ENCODE peak calls at places on chromosomes 4 and X, in six cellular contexts. D is A673, V is transverse colon, J is Peyer's patch, U is stomach, E is prostate gland. B is an unnamed sample. For H3K4me1, the result is how much of the 10 kb centered on the place peaks cover.

GRCh38 chrX:103258275-103258674 is 3.3 kb upstream of the TCEAL8 start:
- DNase-seq in U (no peak), J (no peak), E (no peak), V (no peak), D (no peak), B (no peak)

GRCh38 chr4:61212788-61213187 is 12.7 kb downstream of the ADGRL3 start:
- DNase-seq in V (no peak), D (no peak), U (no peak), E (no peak), J (no peak), B (no peak)

GRCh38 chr4:8374851-8375649 is 65.5 kb downstream of the ACOX3 start:
- DNase-seq in V (no peak), E (no peak), U (no peak), D (no peak), J (no peak), B (no peak)

GRCh38 chr4:13092702-13093101 is 391.4 kb downstream of the RAB28 start:
- DNase-seq in U (no peak), D (no peak), J (no peak), E (no peak), V (no peak), B (no peak)

GRCh38 chr4:24244663-24245519 is 339.5 kb downstream of the DHX15 start:
- DNase-seq in U (no peak), V (no peak), D (no peak), J (no peak), E (no peak), B (no peak)

GRCh38 chr4:142383800-142384470 is 462.2 kb downstream of the INPP4B start:
- DNase-seq in V (no peak), E (no peak), J (no peak), U (no peak), D (no peak), B (no peak)

GRCh38 chr4:7361256-7361655 is 73.5 kb downstream of the PSAPL1 start:
- DNase-seq in U (no peak), D (no peak), E (no peak), J (no peak), V (no peak), B (no peak)

GRCh38 chrX:153074262-153074899 is 2.1 kb downstream of the PNMA6A start:
- DNase-seq in D (no peak), U (no peak), J (no peak), V (no peak), E (no peak), B (no peak)

GRCh38 chr4:183700407-183700806 is 41.3 kb downstream of the TRAPPC11 start:
- DNase-seq in D (no peak), V (no peak), U (no peak), J (no peak), E (peak), B (no peak)

GRCh38 chrX:105758784-105759183 is 63.6 kb upstream of the NRK start:
- DNase-seq in E (no peak), D (no peak), J (no peak), U (no peak), V (no peak), B (no peak)

GRCh38 chr4:73885570-73886230 is 16.5 kb downstream of the CXCL1 start:
- DNase-seq in J (no peak), U (no peak), V (no peak), E (no peak), D (peak), B (no peak)

GRCh38 chr4:69025191-69025998 is 70.9 kb upstream of the UGT2B7 start:
- DNase-seq in V (peak), J (no peak), D (peak), U (no peak), E (no peak), B (no peak)

GRCh38 chr4:96729641-96730040 is 889.7 kb downstream of the PDHA2 start:
- DNase-seq in V (no peak), E (no peak), J (no peak), D (peak), U (no peak), B (no peak)

GRCh38 chr4:2714071-2714770 is 41.9 kb downstream of the TNIP2 start:
- DNase-seq in E (no peak), V (no peak), J (no peak), U (no peak), D (no peak), B (peak)

GRCh38 chr4:54558889-54559682 is 98.7 kb upstream of the KIT start:
- DNase-seq in E (no peak), J (no peak), V (no peak), U (no peak), D (no peak), B (no peak)

GRCh38 chr4:96152824-96153223 is 312.9 kb downstream of the PDHA2 start:
- DNase-seq in U (no peak), E (no peak), J (no peak), D (no peak), V (no peak), B (no peak)

GRCh38 chrX:1464282-1465131 is 11.8 kb upstream of the ASMTL start:
- DNase-seq in V (no peak), J (peak), D (no peak), U (peak), E (no peak), B (no peak)

GRCh38 chr4:44674471-44674870 is 3.7 kb upstream of the GUF1 start:
- DNase-seq in U (no peak), V (no peak), D (peak), J (no peak), E (no peak), B (no peak)

GRCh38 chr4:44679060-44679459 is 840 bp downstream of the GUF1 start:
- DNase-seq in U (no peak), V (no peak), D (no peak), E (no peak), J (no peak), B (no peak)

GRCh38 chr4:44678094-44679023 is at the start of gene GUF1:
- DNase-seq in U (peak), D (peak), E (peak), V (peak), J (peak), B (peak)
- H3K27ac ChIP-seq in U (peak), D (peak), E (peak), V (peak), J (peak), B (peak)

DNA sequence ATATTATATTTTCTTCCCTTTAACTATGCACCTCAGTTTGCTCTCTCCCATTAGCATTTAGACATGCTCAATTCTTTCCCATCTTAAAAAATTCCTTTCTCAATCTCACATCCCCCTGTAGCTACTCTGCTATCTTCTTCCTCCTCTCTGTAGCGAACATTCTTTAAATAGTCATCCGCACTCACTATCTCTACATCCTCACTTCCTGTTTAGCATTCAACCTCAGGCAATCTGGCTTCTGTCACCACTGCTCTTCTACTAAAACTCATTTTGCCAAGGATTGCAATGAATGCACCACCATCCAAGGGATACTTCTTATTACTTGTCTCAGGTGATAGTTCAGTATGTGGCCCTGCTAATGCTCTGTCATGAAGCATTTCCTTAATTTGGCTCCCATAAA is 10.9 kb upstream of the TET2 start:
- DNase-seq in V (no peak), J (no peak), U (no peak), E (no peak), D (no peak), B (no peak)
- H3K4me1 ChIP-seq in V (under half), J (under half), U (under half), E (under half), D (under half), B (under half)

GRCh38 chrX:137930562-137930961 is 364.6 kb downstream of the ZIC3 start:
- DNase-seq in V (no peak), E (no peak), J (no peak), U (no peak), D (no peak), B (no peak)

GRCh38 chrX:137929951-137930350 is 364.0 kb downstream of the ZIC3 start:
- DNase-seq in J (no peak), E (no peak), V (no peak), U (no peak), D (no peak), B (no peak)

GRCh38 chrX:137926090-137926489 is 360.2 kb downstream of the ZIC3 start:
- DNase-seq in U (no peak), E (no peak), V (no peak), J (no peak), D (peak), B (no peak)
- TF ChIP-seq CTCF in U (no peak), E (no peak), V (no peak), J (no peak), D (peak), B (no peak)

GRCh38 chr4:147576084-147576483 is 41.1 kb upstream of the TMEM184C start:
- DNase-seq in U (no peak), D (no peak), V (no peak), E (no peak), J (no peak), B (no peak)

GRCh38 chr4:147578611-147579010 is 38.6 kb upstream of the TMEM184C start:
- DNase-seq in D (no peak), E (no peak), V (no peak), U (no peak), J (no peak), B (no peak)

GRCh38 chr4:147581601-147582350 is 35.4 kb upstream of the TMEM184C start:
- DNase-seq in E (no peak), D (no peak), U (no peak), V (no peak), J (no peak), B (no peak)

GRCh38 chr4:147580396-147580795 is 36.8 kb upstream of the TMEM184C start:
- DNase-seq in U (no peak), D (no peak), V (no peak), E (no peak), J (no peak), B (no peak)

DNA sequence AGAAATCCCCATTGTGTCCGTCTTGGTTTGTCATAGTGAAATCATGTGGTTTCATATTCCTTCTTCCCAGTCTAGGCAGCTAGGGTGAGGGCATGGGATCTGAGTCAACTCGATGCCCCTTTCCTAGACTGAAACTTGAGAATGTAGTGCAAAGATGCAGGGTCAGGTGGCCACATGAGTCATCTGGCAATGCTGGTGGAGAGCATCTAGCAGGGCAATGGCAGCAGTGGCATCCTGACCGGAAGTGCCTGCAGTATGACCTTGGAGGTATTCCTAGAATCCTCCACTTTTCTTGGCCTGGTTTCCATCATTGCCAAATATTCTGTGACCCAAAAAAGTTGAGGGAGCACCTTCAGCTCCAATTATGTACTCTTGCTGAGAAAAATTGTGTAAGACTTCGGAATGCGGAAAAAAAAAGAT is 39.1 kb upstream of the TMEM184C start:
- DNase-seq in D (no peak), J (no peak), V (no peak), U (no peak), E (no peak), B (peak)
- H3K27ac ChIP-seq in D (no peak), J (no peak), V (no peak), U (no peak), E (no peak), B (no peak)

GRCh38 chr4:1041147-1041935 is 29.9 kb downstream of the FGFRL1 start:
- DNase-seq in U (peak), V (no peak), E (no peak), J (no peak), D (no peak), B (no peak)
- H3K4me1 ChIP-seq in U (half or more), V (under half), E (under half), J (under half), D (under half), B (under half)

DNA sequence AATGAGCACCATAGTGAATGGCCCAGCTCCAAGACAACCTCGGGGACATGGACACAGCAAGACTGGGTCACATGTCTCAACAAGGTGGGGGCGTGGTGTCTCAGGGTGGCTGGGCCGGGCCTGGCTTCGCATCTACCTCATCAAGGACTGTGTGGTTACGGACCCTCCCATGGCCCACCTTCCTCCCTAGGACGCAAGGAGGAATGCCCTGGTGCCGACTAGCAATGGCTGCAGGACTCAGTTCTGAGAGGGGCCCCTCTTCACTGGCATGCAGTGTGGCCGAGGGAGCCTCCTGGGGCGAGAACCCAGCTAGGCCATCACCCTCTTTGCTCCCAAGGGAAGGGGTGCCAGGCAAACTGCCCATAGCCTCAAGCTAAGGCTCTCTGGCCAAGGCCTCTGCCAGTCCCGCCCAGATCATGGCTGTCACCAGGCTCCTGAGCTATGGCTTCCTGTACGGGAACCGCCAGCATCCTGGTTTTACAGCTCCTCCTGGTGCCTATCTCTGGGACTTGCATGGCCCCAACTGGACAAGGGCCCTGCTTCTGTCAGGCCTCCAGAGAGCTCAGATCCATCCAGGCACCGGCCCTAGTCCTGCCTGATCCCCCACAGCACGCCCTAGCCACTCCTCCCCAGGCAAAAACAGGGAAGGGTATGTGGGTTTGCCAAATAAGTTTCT is 218.0 kb upstream of the AGTR2 start:
- DNase-seq in D (peak), U (no peak), E (no peak), V (no peak), J (no peak), B (no peak)
- TF ChIP-seq CTCF in D (no peak), U (no peak), E (no peak), V (no peak), J (no peak), B (no peak)

DNA sequence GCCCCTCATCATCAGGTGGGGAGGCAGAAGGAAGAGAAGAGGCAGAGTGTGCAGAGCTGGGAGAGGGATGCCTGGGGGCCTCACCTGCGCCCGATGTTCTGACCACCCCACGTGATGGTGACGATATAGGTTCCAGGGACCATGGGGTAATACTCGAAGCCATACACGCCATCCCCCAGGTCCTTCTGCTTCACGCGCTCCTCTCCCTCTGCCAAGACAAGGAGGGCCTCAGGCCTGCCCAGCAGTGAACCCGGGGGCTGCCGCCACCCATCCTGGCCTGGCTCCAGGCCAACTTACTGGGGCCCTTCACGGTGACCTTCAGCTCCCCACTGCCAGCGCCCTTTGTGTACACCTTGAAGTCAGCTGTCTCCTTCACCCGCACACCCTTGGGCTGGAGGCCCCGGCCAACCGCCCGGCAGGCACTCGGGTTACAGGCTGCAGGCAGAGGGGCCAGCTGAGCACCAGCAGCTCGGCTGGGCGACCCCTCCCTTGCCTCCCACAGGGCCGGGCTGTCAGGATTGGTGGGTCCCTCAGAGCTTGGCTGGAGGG is 9.3 kb downstream of the FLNA start:
- DNase-seq in U (no peak), E (no peak), V (no peak), D (no peak), J (no peak), B (no peak)
- H3K27ac ChIP-seq in U (peak), E (no peak), V (peak), D (no peak), J (no peak), B (no peak)

DNA sequence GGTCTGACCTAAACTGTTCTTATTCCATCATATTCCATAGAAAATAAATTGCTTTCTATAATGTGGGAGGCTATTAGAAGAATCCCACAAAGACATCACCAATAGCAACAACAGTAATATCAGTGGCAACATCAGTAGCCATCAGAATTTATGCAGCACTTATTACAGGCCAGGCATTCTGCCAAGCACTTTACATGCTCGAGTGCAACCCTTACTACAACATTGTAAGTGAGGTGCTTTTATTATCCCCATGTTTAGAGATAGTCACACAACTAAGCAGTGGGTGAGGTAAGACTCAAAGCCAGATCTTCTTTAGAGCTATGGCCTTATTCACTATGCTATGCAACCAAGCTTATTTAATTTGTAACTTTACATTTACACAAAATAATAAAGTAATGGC is 317.1 kb upstream of the BMP3 start:
- DNase-seq in D (no peak), U (no peak), J (no peak), V (peak), E (no peak), B (no peak)
- H3K4me1 ChIP-seq in D (under half), U (under half), J (under half), V (under half), E (under half), B (under half)

DNA sequence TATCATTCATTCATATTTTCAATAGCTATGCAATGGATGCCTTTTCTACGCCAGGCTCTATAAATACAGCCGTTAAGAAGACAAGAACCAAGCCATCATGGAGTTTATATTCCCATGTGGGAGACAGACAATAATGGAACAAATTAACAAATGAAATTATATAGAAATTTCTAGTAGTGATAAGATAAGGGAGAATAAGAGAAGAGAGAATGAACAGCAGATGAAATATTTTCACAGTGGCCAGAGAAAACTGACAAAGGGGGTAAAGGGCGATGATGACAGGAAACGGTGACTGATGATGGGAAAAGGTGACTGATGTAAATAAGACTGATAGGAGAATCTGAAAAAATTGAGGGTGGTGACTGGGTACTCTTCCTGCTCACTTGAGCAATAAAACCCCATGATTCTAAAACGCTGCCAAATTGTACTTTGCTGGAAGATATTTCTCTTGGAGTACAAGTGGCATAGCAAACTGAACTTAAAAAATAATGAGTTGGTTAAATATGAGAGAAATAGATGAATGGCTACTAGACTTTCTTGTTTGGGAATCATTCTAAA is 13.2 kb downstream of the RNF150 start:
- DNase-seq in D (no peak), E (no peak), J (no peak), V (no peak), U (no peak), B (no peak)
- TF ChIP-seq CTCF in D (no peak), E (no peak), J (no peak), V (no peak), U (no peak), B (no peak)

DNA sequence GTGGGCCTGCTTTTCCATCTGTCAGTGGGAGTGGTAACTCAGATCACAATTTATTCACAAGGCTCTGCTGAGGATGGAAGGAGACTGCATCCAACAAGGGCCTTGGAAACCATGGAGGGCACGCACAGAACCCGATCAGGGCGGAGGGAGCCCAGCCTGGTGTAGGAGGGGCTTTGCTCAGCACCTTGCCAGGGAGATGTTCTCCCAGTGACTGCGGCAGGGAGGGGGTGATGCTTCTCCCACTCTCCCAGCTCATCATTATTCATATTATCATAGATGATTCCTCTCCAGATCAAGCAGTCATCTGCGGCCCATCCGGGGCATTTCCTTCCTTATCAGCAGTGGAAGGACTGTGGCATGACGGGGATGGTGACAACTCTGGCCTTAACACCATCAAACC is 17.1 kb downstream of the QDPR start:
- DNase-seq in U (no peak), E (no peak), D (no peak), V (no peak), J (no peak), B (no peak)
- H3K27ac ChIP-seq in U (no peak), E (no peak), D (no peak), V (no peak), J (no peak), B (peak)